ENCODE peak calls at places on chromosomes 13 and 19, in five cellular contexts. A is activated CD8-positive, alpha-beta memory T cell treated with anti-CD3 and anti-CD28 coated beads, Interleukin-2, amount 10 ng/mL, durations not matched to agents 7 days and 5 days; U is NCI-H1694; E is epithelial cell of proximal tubule; J is astrocyte. N is an unnamed sample.

GRCh38 chr13:93235258-93236015 is 8.8 kb downstream of the GPC6 start:
- DNase-seq in U (no peak), E (no peak), J (peak; percentile 75), A (no peak), N (no peak)

GRCh38 chr13:30864352-30865130 is 41.5 kb upstream of the MEDAG start:
- DNase-seq in A (no peak), U (peak; percentile 12), J (peak; percentile 99), E (no peak), N (peak; percentile 7)

GRCh38 chr19:21322528-21322927 is 6.7 kb downstream of the ZNF708 start:
- DNase-seq in U (no peak), A (no peak), E (no peak), J (peak; percentile 66), N (no peak)

GRCh38 chr13:22176968-22177545 is 506.2 kb downstream of the FGF9 start:
- DNase-seq in U (no peak), J (no peak), E (no peak), A (no peak), N (no peak)

GRCh38 chr13:59890064-59890463 is 273.7 kb downstream of the DIAPH3 start:
- DNase-seq in U (no peak), J (no peak), A (no peak), E (no peak), N (no peak)

GRCh38 chr13:75635621-75636338 is at the start of gene LMO7:
- DNase-seq in E (no peak), U (no peak), A (no peak), J (peak; percentile 49), N (no peak)

GRCh38 chr13:50650936-50651638 is 192.4 kb downstream of the DLEU7 start:
- DNase-seq in A (no peak), J (peak; percentile 66), E (no peak), U (no peak), N (no peak)

GRCh38 chr19:12896460-12896859 is 5.5 kb downstream of the GCDH start:
- DNase-seq in A (no peak), J (no peak), E (no peak), U (no peak), N (no peak)

GRCh38 chr19:1054102-1055027 is 12.6 kb upstream of the ARHGAP45 start:
- DNase-seq in A (no peak), U (no peak), E (no peak), J (no peak), N (no peak)

GRCh38 chr13:30186644-30187431 is 120.5 kb downstream of the KATNAL1 start:
- DNase-seq in E (no peak), A (no peak), J (peak; percentile 39), U (no peak), N (no peak)

GRCh38 chr19:13906525-13906904 is 514 bp downstream of the CC2D1A start:
- DNase-seq in E (no peak), A (peak; percentile 54), J (no peak), U (no peak), N (no peak)

GRCh38 chr13:99015606-99016520 is 38.0 kb upstream of the DOCK9 start:
- DNase-seq in U (no peak), J (no peak), E (no peak), A (no peak), N (no peak)

GRCh38 chr19:56097776-56098175 is 23.3 kb downstream of the ZNF787 start:
- DNase-seq in E (no peak), J (no peak), U (no peak), A (no peak), N (no peak)

GRCh38 chr13:62627226-62627625 is 1211.6 kb upstream of the PCDH20 start:
- DNase-seq in J (no peak), U (no peak), A (no peak), E (no peak), N (no peak)

N was measured in DMS 273 treated with DMSO at 0.1 percent for 48 hours.